ENCODE peak calls at places on chromosome 4, in nine cellular contexts. Z is GM12892, P is breast epithelium, M is heart left ventricle, H is GM12891, T is NB4, X is vagina, K is upper lobe of left lung, O is tibial nerve. E is an unnamed sample.

GRCh38 chr4:162408309-162408708 is 244.5 kb upstream of the FSTL5 start:
- DNase-seq in Z (no peak), M (no peak), O (no peak), X (no peak), T (no peak), H (no peak), K (peak; percentile 44), P (no peak), E (no peak)

GRCh38 chr4:39427477-39428119 is 20.9 kb downstream of the KLB start:
- DNase-seq in O (no peak), X (no peak), T (peak; percentile 35), H (no peak), P (no peak), Z (no peak), M (no peak), K (no peak), E (no peak)

GRCh38 chr4:2535386-2536192 is 858 bp upstream of the FAM193A start:
- DNase-seq in K (peak; percentile 89), H (no peak), M (peak; percentile 53), O (peak; percentile 20), T (peak; percentile 96), X (peak; percentile 90), P (peak; percentile 35), Z (peak; percentile 36), E (peak; percentile 37)

GRCh38 chr4:95264843-95265242 is 283.9 kb downstream of the UNC5C start:
- DNase-seq in O (no peak), P (no peak), H (no peak), K (no peak), Z (no peak), X (no peak), T (no peak), M (no peak), E (no peak)

GRCh38 chr4:86895692-86896488 is 3.7 kb upstream of the C4orf36 start:
- DNase-seq in X (no peak), M (peak; percentile 22), H (peak; percentile 22), P (no peak), K (no peak), O (peak; percentile 74), T (peak; percentile 75), Z (no peak), E (no peak)

GRCh38 chr4:169098054-169098896 is 88.2 kb upstream of the CBR4 start:
- DNase-seq in T (peak; percentile 75), X (no peak), H (no peak), Z (no peak), O (no peak), M (no peak), P (no peak), K (no peak), E (no peak)

GRCh38 chr4:81818385-81818784 is 346.7 kb upstream of the RASGEF1B start:
- DNase-seq in O (no peak), X (no peak), M (no peak), H (no peak), K (no peak), T (no peak), P (no peak), Z (no peak), E (no peak)

GRCh38 chr4:113979157-113979972 is at the start of gene ARSJ:
- DNase-seq in X (no peak), K (peak; percentile 93), P (peak; percentile 28), O (peak; percentile 12), T (no peak), Z (no peak), M (peak; percentile 36), H (peak; percentile 16), E (peak; percentile 19)

GRCh38 chr4:13548059-13548983 is 4.0 kb upstream of the NKX3-2 start:
- DNase-seq in K (peak; percentile 54), T (no peak), X (no peak), O (no peak), M (no peak), P (no peak), Z (no peak), H (peak; percentile 13), E (peak; percentile 40)

GRCh38 chr4:111960241-111960667 is 185.0 kb upstream of the FAM241A start:
- DNase-seq in Z (no peak), M (no peak), O (no peak), X (no peak), H (no peak), K (no peak), P (no peak), T (peak; percentile 82), E (no peak)

GRCh38 chr4:33649015-33649414 is 2595.3 kb downstream of the ARAP2 start:
- DNase-seq in O (no peak), K (no peak), H (no peak), M (no peak), T (peak; percentile 28), Z (no peak), X (no peak), P (no peak), E (no peak)

GRCh38 chr4:174209296-174209695 is 74.2 kb downstream of the FBXO8 start:
- DNase-seq in P (no peak), X (no peak), M (no peak), K (no peak), T (no peak), H (no peak), O (no peak), Z (no peak), E (no peak)

GRCh38 chr4:19381068-19381467 is 870.6 kb upstream of the SLIT2 start:
- DNase-seq in M (no peak), O (no peak), K (no peak), X (no peak), H (no peak), Z (no peak), T (no peak), P (no peak), E (peak; percentile 1)

GRCh38 chr4:100657187-100657586 is 139.4 kb upstream of the EMCN start:
- DNase-seq in T (no peak), Z (no peak), O (no peak), K (no peak), H (no peak), X (no peak), P (no peak), M (no peak), E (no peak)

GRCh38 chr4:183256756-183257385 is 63.2 kb downstream of the CLDN22 start:
- DNase-seq in O (peak; percentile 49), M (peak; percentile 53), X (no peak), K (peak; percentile 55), P (no peak), T (peak; percentile 63), Z (peak; percentile 23), H (peak; percentile 21), E (peak; percentile 30)

GRCh38 chr4:121277194-121278105 is 103.4 kb downstream of the QRFPR start:
- DNase-seq in H (no peak), M (no peak), X (no peak), T (peak; percentile 14), P (no peak), O (no peak), K (no peak), Z (no peak), E (peak; percentile 5)

GRCh38 chr4:39051454-39051853 is 10.6 kb upstream of the KLHL5 start:
- DNase-seq in H (no peak), K (no peak), T (no peak), P (no peak), Z (no peak), X (no peak), M (no peak), O (no peak), E (no peak)

GRCh38 chr4:114386637-114387233 is 211.9 kb upstream of the UGT8 start:
- DNase-seq in O (peak; percentile 21), M (no peak), Z (no peak), T (peak; percentile 36), K (no peak), H (peak; percentile 4), P (no peak), X (no peak), E (no peak)

GRCh38 chr4:158796370-158797140 is 27.7 kb downstream of the FNIP2 start:
- DNase-seq in P (no peak), X (no peak), H (no peak), O (no peak), K (no peak), Z (no peak), M (no peak), T (no peak), E (no peak)

DNA sequence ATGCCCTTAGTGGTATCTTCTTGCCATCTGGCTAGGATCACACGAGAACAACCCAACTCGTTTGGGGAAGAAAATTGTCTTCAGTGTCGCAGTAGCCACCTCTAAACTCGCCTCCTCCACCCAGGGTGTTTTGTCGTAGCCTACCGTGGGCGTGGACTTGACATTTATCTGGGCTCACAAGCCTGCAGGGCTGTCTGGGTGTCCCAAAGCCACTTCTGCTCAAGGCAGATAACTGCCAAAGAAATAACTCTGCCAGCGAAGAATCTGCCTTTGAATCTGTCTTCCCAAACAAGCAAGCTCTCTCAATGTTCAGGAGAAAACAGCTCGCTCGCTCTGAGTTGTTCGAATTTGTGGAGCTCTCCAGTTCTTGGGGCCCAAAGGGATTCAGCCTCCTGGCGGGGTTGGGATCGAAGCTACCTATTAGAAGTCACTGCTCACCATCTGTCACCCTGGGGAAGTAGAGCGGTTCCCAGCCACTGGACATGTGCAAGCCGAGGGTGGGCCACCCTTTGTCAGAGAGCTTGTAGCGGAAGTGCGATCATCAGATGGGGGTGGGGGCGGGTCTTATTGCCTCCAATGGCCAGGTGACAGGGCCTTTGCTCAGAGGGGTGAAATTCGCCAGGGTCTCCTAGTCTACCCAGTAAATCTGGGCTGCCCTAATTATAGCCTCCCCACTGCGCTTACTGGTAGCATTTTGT is 14.8 kb downstream of the BLOC1S4 start:
- DNase-seq in O (no peak), Z (no peak), T (peak; percentile 47), H (no peak), P (no peak), X (no peak), K (no peak), M (no peak), E (no peak)
- TF ChIP-seq POLR2A in O (no peak), Z (no peak), T (no peak), H (no peak), P (no peak), X (no peak), K (no peak), M (no peak), E (no peak)

GRCh38 chr4:7911044-7911578 is 28.6 kb downstream of the AFAP1 start:
- DNase-seq in K (no peak), O (no peak), P (no peak), M (peak; percentile 33), H (no peak), T (no peak), Z (no peak), X (no peak), E (no peak)
- TF ChIP-seq POLR2A in K (no peak), O (no peak), P (no peak), M (no peak), H (no peak), T (no peak), Z (no peak), X (no peak), E (no peak)

GRCh38 chr4:26709246-26709645 is 125.4 kb downstream of the TBC1D19 start:
- DNase-seq in X (no peak), H (no peak), M (no peak), P (no peak), Z (no peak), O (no peak), K (no peak), T (no peak), E (no peak)
- TF ChIP-seq POLR2A in X (no peak), H (no peak), M (no peak), P (no peak), Z (no peak), O (no peak), K (no peak), T (no peak), E (no peak)

DNA sequence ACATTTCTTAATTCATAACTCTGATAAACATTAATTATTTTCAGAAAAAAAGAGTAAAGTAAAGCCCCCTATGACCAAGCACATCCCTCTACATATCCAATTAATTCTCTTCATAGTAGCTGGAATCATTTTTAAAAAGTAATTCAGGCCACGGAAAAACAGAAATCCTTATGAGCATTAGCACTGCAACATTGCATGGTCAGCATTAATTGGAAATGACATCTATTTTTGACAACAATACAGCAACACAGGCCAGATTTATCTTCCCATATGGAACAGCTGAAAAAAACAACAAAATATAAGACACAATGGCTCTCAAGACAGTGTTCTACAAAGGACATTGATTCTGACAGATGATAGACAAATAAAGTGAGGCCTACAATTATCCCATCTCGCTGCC is 236.6 kb downstream of the TMA16 start:
- DNase-seq in T (no peak), O (no peak), X (no peak), Z (no peak), H (no peak), P (no peak), M (no peak), K (no peak), E (no peak)
- TF ChIP-seq POLR2A in T (no peak), O (no peak), X (no peak), Z (no peak), H (no peak), P (no peak), M (no peak), K (no peak), E (no peak)

E was measured in H54.